ENCODE peak calls at places on chromosomes 12 and 14, in four cellular contexts. Y is SK-N-SH, L is thoracic aorta, P is cardiac muscle cell. D is an unnamed sample.

GRCh38 chr14:74865156-74865555 is 10.8 kb downstream of the PROX2 start:
- DNase-seq in Y (no peak), P (no peak), L (no peak), D (no peak)

GRCh38 chr14:95463173-95463901 is 53.1 kb downstream of the SYNE3 start:
- DNase-seq in L (no peak), Y (no peak), P (no peak), D (no peak)

GRCh38 chr14:54762296-54762695 is 140.3 kb downstream of the GCH1 start:
- DNase-seq in L (no peak), P (no peak), Y (no peak), D (no peak)

GRCh38 chr12:47776471-47777143 is 3.6 kb downstream of the SLC48A1 start:
- DNase-seq in P (no peak), Y (no peak), L (no peak), D (no peak)

GRCh38 chr12:17511369-17511768 is 578.6 kb downstream of the RERGL start:
- DNase-seq in P (no peak), L (no peak), Y (no peak), D (no peak)

GRCh38 chr12:53049582-53050318 is at the start of gene TNS2:
- DNase-seq in Y (peak; percentile 72), P (peak; percentile 35), L (no peak), D (peak; percentile 62)

GRCh38 chr12:96427269-96427729 is 27.1 kb upstream of the CDK17 start:
- DNase-seq in Y (peak; percentile 16), L (peak; percentile 20), P (no peak), D (peak; percentile 72)

GRCh38 chr14:53979747-53980642 is 23.4 kb upstream of the BMP4 start:
- DNase-seq in L (no peak), P (no peak), Y (no peak), D (no peak)

GRCh38 chr12:105454688-105455087 is 124.2 kb downstream of the C12orf75 start:
- DNase-seq in Y (no peak), P (no peak), L (no peak), D (no peak)

GRCh38 chr12:130711751-130712150 is 4.3 kb downstream of the RIMBP2 start:
- DNase-seq in L (no peak), Y (no peak), P (no peak), D (no peak)

GRCh38 chr12:5884846-5885245 is 60.2 kb downstream of the ANO2 start:
- DNase-seq in L (no peak), P (no peak), Y (no peak), D (no peak)

GRCh38 chr12:30725739-30726138 is 29.0 kb downstream of the CAPRIN2 start:
- DNase-seq in P (no peak), L (no peak), Y (no peak), D (no peak)

GRCh38 chr14:88617479-88617878 is 54.6 kb downstream of the ZC3H14 start:
- DNase-seq in L (no peak), Y (no peak), P (no peak), D (no peak)

GRCh38 chr12:57135939-57136338 is 7.7 kb downstream of the LRP1 start:
- DNase-seq in L (no peak), Y (peak; percentile 78), P (no peak), D (peak; percentile 65)

GRCh38 chr14:64878775-64879634 is 702 bp downstream of the SPTB start:
- DNase-seq in P (peak; percentile 43), Y (peak; percentile 15), L (no peak), D (peak; percentile 37)

GRCh38 chr12:125029756-125030358 is 35.4 kb upstream of the AACS start:
- DNase-seq in P (no peak), Y (no peak), L (no peak), D (no peak)

GRCh38 chr14:24167527-24168114 is 4.3 kb upstream of the REC8 start:
- DNase-seq in Y (no peak), L (no peak), P (no peak), D (no peak)

GRCh38 chr14:22796087-22796707 is 19.0 kb downstream of the SLC7A7 start:
- DNase-seq in L (no peak), P (no peak), Y (no peak), D (no peak)
- H3K4me1 ChIP-seq in L (no peaks in the 10 kb centered on the region), P (peaks cover 3% of the 10 kb centered on the region), Y (no peaks in the 10 kb centered on the region), D (no peaks in the 10 kb centered on the region)

GRCh38 chr14:62118871-62119270 is 356.7 kb downstream of the SNAPC1 start:
- DNase-seq in P (no peak), Y (no peak), L (no peak), D (no peak)
- TF ChIP-seq CTCF in P (no peak), Y (no peak), L (no peak), D (no peak)

GRCh38 chr14:96997269-96997668 is 200.1 kb downstream of the VRK1 start:
- DNase-seq in L (no peak), P (no peak), Y (no peak), D (no peak)

GRCh38 chr14:96994999-96995398 is 197.8 kb downstream of the VRK1 start:
- DNase-seq in Y (no peak), P (no peak), L (no peak), D (no peak)

GRCh38 chr14:97002454-97002853 is 205.3 kb downstream of the VRK1 start:
- DNase-seq in P (no peak), L (no peak), Y (no peak), D (no peak)

GRCh38 chr14:96999654-97000155 is 202.5 kb downstream of the VRK1 start:
- DNase-seq in L (no peak), P (no peak), Y (no peak), D (no peak)

DNA sequence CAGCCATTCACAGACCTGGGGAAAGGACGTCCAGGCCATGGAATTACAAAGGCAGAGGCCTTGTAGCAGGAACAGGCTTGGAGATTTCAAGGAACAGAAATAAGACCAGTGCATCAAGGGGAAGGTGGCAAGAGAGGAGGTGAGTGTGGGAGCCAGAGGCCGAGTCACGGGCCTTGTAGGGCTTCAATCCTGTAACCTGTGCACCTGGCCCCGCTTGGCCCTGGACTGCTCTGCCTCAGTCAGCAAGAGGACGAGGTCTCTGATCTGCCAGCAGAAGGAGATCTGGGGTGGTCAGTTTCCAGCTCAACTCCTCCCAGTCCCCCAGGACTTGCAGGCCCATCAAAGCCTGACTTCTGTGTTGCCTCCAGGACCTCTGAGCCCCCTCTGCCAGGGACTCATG is 200.8 kb downstream of the VRK1 start:
- DNase-seq in Y (no peak), P (no peak), L (no peak), D (no peak)
- H3K4me1 ChIP-seq in Y (peaks cover 7% of the 10 kb centered on the region), P (no peaks in the 10 kb centered on the region), L (no peaks in the 10 kb centered on the region), D (no peaks in the 10 kb centered on the region)

GRCh38 chr14:38256358-38256840 is 506 bp upstream of the CLEC14A start:
- DNase-seq in P (no peak), Y (no peak), L (no peak), D (peak; percentile 31)
- TF ChIP-seq CTCF in P (peak; percentile 58), Y (no peak), L (no peak), D (peak; percentile 34)

D was measured in neural progenitor cell.